ENCODE peak calls at places on chromosomes 5 and 9, in four cellular contexts. V is endodermal cell, B is AG09309, L is lower leg skin. Z is an unnamed sample.

GRCh38 chr5:168706655-168707069 is 127.5 kb upstream of the PANK3 start:
- DNase-seq in V (peak), B (no peak), L (no peak), Z (peak)

GRCh38 chr9:6134661-6135177 is 80.9 kb upstream of the IL33 start:
- DNase-seq in B (no peak), V (no peak), L (no peak), Z (no peak)

GRCh38 chr9:123005964-123006363 is 27.5 kb upstream of the GPR21 start:
- DNase-seq in L (no peak), B (no peak), V (no peak), Z (no peak)

GRCh38 chr5:56126487-56127179 is 106.5 kb downstream of the ANKRD55 start:
- DNase-seq in B (no peak), V (no peak), L (no peak), Z (peak)

GRCh38 chr5:150513375-150514309 is 5.7 kb downstream of the NDST1 start:
- DNase-seq in B (no peak), L (no peak), V (no peak), Z (peak)

GRCh38 chr5:80569961-80570786 is at the start of gene ANKRD34B:
- DNase-seq in L (no peak), B (no peak), V (peak), Z (peak)

GRCh38 chr5:103098993-103099392 is 20.9 kb downstream of the GIN1 start:
- DNase-seq in V (no peak), L (no peak), B (no peak), Z (no peak)

GRCh38 chr9:135615666-135616620 is 23.4 kb downstream of the GLT6D1 start:
- DNase-seq in B (no peak), V (peak), L (no peak), Z (no peak)

GRCh38 chr9:72912476-72913381 is 40.1 kb downstream of the ALDH1A1 start:
- DNase-seq in V (no peak), B (no peak), L (no peak), Z (no peak)

GRCh38 chr5:143466632-143467031 is 63.1 kb upstream of the NR3C1 start:
- DNase-seq in B (no peak), V (no peak), L (no peak), Z (no peak)

GRCh38 chr5:155079698-155080097 is 66.1 kb downstream of the KIF4B start:
- DNase-seq in L (no peak), B (no peak), V (no peak), Z (no peak)
- TF ChIP-seq CTCF in L (no peak), B (no peak), V (no peak), Z (no peak)

GRCh38 chr5:4513381-4513780 is 626.7 kb upstream of the ADAMTS16 start:
- DNase-seq in V (no peak), L (no peak), B (no peak), Z (no peak)

GRCh38 chr5:4514067-4514648 is 626.0 kb upstream of the ADAMTS16 start:
- DNase-seq in L (no peak), V (no peak), B (no peak), Z (no peak)

GRCh38 chr5:4511996-4512656 is 628.0 kb upstream of the ADAMTS16 start:
- DNase-seq in B (no peak), L (peak), V (peak), Z (no peak)
- TF ChIP-seq CTCF in B (no peak), L (no peak), V (peak), Z (no peak)

GRCh38 chr5:148063861-148064260 is at the start of gene SPINK5:
- DNase-seq in V (no peak), B (no peak), L (peak), Z (no peak)

GRCh38 chr5:148060881-148061280 is 2.9 kb upstream of the SPINK5 start:
- DNase-seq in L (no peak), B (no peak), V (no peak), Z (no peak)

DNA sequence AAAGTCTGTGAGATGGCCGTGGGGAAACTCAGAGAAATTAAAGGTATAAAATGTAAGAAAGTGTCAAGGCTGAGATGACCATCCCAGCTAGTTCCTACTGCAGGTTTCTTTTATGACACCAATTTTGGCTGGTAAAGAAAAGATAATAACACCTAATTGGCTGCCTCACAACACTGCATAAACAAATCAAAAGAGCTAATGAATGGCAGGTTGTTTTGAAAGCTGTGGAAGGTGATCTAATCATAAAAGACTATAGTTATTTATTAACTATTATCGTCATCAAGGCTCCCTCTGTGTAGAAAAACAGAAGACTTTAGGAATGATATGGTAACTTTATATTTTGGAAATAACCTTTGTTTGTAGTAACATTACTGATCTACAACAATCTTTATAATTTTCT is 3.5 kb upstream of the SPINK5 start:
- DNase-seq in L (no peak), B (no peak), V (no peak), Z (no peak)
- TF ChIP-seq CTCF in L (no peak), B (no peak), V (no peak), Z (no peak)

DNA sequence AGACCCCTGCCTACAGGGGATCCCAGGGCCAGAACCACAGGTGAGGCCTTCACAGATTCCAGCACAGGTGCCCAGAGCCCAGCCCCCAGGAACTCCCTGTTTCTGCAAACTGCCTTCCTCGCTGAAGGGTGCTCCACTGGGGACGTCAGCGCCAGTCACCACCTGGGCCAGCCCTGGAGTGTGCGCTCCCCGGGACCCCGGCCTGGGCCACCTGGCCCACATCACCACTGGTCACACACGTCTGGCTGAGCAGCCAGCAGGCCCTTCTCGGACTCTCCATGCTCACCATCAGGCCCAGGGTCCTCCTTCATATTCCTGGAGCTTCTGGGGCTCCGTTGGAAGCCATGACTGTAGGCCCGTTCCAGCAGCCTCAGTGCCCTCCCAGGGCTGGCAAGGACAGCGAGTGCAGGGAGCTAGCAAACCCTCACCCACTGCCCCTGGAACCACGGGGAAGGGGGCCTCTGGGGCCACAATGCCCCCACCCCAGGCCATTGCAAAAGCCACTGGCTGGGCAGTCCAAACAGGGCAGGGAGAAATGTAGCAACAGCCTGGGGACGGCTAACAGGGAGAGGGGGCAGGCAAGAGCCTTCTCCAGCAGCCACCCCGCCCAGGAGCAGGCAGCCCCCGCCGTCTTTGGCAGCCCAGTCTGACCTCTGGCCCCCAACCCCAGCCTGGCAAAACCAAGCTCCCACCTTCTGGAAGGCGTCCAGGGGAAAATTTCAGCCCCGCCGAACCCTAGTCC is 1.3 kb downstream of the AGPAT2 start:
- DNase-seq in V (no peak), B (no peak), L (no peak), Z (no peak)
- TF ChIP-seq CTCF in V (no peak), B (no peak), L (no peak), Z (no peak)

DNA sequence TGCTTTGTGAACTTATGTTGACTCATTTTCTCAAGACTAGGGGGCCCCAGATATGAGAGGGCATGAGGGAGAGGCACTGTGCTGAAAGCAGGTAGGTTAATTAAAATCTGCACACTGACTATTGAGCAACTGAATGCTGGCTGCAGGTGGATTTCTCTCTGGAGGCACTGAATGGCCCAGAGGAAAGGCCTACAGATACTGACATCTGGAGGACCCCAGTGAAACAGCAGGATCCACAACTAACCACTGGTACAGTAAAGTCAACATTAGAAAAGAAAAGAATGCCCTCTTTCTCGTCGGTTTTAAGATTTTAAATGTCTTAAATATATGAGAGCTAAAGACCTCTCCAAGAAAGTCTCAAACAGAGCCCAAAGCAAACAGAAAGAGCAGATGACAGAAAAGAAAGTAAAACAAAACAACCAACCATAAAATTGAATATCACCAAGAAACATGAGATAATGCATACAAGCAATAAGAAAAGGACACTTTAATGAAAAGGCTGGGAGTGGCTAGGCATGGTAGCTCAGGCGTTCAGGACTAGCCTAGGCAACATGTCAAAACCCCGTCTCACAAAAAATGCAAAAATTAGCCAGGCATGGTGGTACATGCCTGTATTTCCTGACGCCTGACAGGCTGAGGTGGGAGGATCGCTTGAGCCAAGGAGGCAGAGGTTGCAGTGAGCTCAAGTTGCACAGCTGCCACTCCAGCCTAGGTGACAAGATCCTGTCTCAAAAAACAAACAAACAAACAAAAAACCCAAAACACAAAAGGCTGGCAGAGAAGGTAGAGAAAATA is 43.3 kb downstream of the PUM3 start:
- DNase-seq in B (no peak), V (no peak), L (no peak), Z (no peak)
- TF ChIP-seq CTCF in B (peak), V (peak), L (no peak), Z (no peak)

DNA sequence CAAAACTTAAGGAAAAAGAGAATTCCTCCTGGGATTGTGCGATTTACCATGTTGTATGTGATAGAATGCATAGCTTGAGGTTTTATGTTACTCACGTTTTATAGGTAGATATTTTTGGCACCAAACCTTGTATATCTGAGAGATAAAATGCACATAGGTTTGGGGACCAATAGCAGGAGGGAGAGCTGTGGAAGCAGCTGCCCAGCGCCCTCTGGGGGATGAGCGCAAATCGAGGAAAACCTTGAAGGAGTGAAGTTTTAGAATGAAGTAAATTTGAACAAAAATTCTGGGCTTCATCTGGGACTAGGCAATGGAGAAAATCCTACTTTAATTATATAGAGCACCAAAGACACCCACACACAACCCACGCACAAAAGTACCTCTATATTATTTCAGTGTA is 197.0 kb downstream of the ADCY2 start:
- DNase-seq in L (no peak), V (peak), B (no peak), Z (peak)
- TF ChIP-seq CTCF in L (no peak), V (peak), B (peak), Z (no peak)

GRCh38 chr9:4195285-4195684 is 104.6 kb downstream of the GLIS3 start:
- DNase-seq in V (no peak), B (no peak), L (no peak), Z (no peak)

GRCh38 chr9:4196376-4196775 is 103.5 kb downstream of the GLIS3 start:
- DNase-seq in B (no peak), V (no peak), L (no peak), Z (no peak)

GRCh38 chr9:4193391-4193790 is 106.5 kb downstream of the GLIS3 start:
- DNase-seq in B (no peak), V (no peak), L (no peak), Z (no peak)

GRCh38 chr9:4196886-4197285 is 103.0 kb downstream of the GLIS3 start:
- DNase-seq in V (peak), B (no peak), L (no peak), Z (no peak)

GRCh38 chr9:4197548-4197947 is 102.3 kb downstream of the GLIS3 start:
- DNase-seq in V (peak), L (no peak), B (no peak), Z (peak)
- TF ChIP-seq CTCF in V (peak), L (no peak), B (peak), Z (peak)